ENCODE peak calls at places on chromosome 2, in nine cellular contexts. One of them, this sample, is unnamed.

GRCh38 chr2:117983040-117983439 is 30.8 kb downstream of the CCDC93 start:
- DNase-seq in HEK293T: no peak
- DNase-seq in activated CD4-positive, alpha-beta T cell treated with anti-CD3 and anti-CD28 coated beads, Interleukin-2, amount 50 U/mL, for 24 hours: no peak
- DNase-seq in retina: no peak
- DNase-seq in NAMALWA: no peak
- DNase-seq in NCI-H1105: no peak
- DNase-seq in NCI-H345: no peak
- DNase-seq in foreskin fibroblast: no peak
- DNase-seq in psoas muscle: no peak
- DNase-seq in this sample: no peak

GRCh38 chr2:47918043-47918442 is 11.7 kb upstream of the FBXO11 start:
- DNase-seq in foreskin fibroblast: no peak
- DNase-seq in NCI-H1105: no peak
- DNase-seq in NAMALWA: no peak
- DNase-seq in HEK293T: no peak
- DNase-seq in activated CD4-positive, alpha-beta T cell treated with anti-CD3 and anti-CD28 coated beads, Interleukin-2, amount 50 U/mL, for 24 hours: no peak
- DNase-seq in psoas muscle: no peak
- DNase-seq in retina: no peak
- DNase-seq in NCI-H345: no peak
- DNase-seq in this sample: no peak

GRCh38 chr2:232116839-232117238 is 155.3 kb downstream of the DIS3L2 start:
- DNase-seq in retina: no peak
- DNase-seq in HEK293T: no peak
- DNase-seq in activated CD4-positive, alpha-beta T cell treated with anti-CD3 and anti-CD28 coated beads, Interleukin-2, amount 50 U/mL, for 24 hours: no peak
- DNase-seq in NAMALWA: no peak
- DNase-seq in NCI-H1105: no peak
- DNase-seq in psoas muscle: no peak
- DNase-seq in foreskin fibroblast: no peak
- DNase-seq in NCI-H345: no peak
- DNase-seq in this sample: no peak

GRCh38 chr2:217877866-217878265 is 124.9 kb downstream of the TNS1 start:
- DNase-seq in retina: no peak
- DNase-seq in NCI-H345: no peak
- DNase-seq in NCI-H1105: no peak
- DNase-seq in psoas muscle: no peak
- DNase-seq in foreskin fibroblast: no peak
- DNase-seq in activated CD4-positive, alpha-beta T cell treated with anti-CD3 and anti-CD28 coated beads, Interleukin-2, amount 50 U/mL, for 24 hours: no peak
- DNase-seq in NAMALWA: no peak
- DNase-seq in HEK293T: no peak
- DNase-seq in this sample: no peak

GRCh38 chr2:47904903-47905453 is 1.3 kb downstream of the FBXO11 start:
- DNase-seq in NCI-H1105: no peak
- DNase-seq in retina: no peak
- DNase-seq in foreskin fibroblast: no peak
- DNase-seq in HEK293T: no peak
- DNase-seq in activated CD4-positive, alpha-beta T cell treated with anti-CD3 and anti-CD28 coated beads, Interleukin-2, amount 50 U/mL, for 24 hours: no peak
- DNase-seq in psoas muscle: peak; percentile 66
- DNase-seq in NAMALWA: peak; percentile 56
- DNase-seq in NCI-H345: no peak
- DNase-seq in this sample: peak; percentile 75

GRCh38 chr2:225462945-225463344 is 63.4 kb downstream of the NYAP2 start:
- DNase-seq in HEK293T: no peak
- DNase-seq in NCI-H1105: no peak
- DNase-seq in psoas muscle: no peak
- DNase-seq in NCI-H345: no peak
- DNase-seq in NAMALWA: peak; percentile 4
- DNase-seq in activated CD4-positive, alpha-beta T cell treated with anti-CD3 and anti-CD28 coated beads, Interleukin-2, amount 50 U/mL, for 24 hours: no peak
- DNase-seq in retina: no peak
- DNase-seq in foreskin fibroblast: no peak
- DNase-seq in this sample: no peak

GRCh38 chr2:174617713-174618112 is 20.1 kb upstream of the WIPF1 start:
- DNase-seq in NCI-H1105: no peak
- DNase-seq in foreskin fibroblast: no peak
- DNase-seq in NCI-H345: no peak
- DNase-seq in HEK293T: no peak
- DNase-seq in activated CD4-positive, alpha-beta T cell treated with anti-CD3 and anti-CD28 coated beads, Interleukin-2, amount 50 U/mL, for 24 hours: no peak
- DNase-seq in retina: no peak
- DNase-seq in psoas muscle: no peak
- DNase-seq in NAMALWA: no peak
- DNase-seq in this sample: no peak

GRCh38 chr2:54595999-54596903 is 127.2 kb upstream of the EML6 start:
- DNase-seq in NCI-H345: no peak
- DNase-seq in NCI-H1105: no peak
- DNase-seq in retina: no peak
- DNase-seq in psoas muscle: peak; percentile 71
- DNase-seq in activated CD4-positive, alpha-beta T cell treated with anti-CD3 and anti-CD28 coated beads, Interleukin-2, amount 50 U/mL, for 24 hours: no peak
- DNase-seq in foreskin fibroblast: no peak
- DNase-seq in NAMALWA: no peak
- DNase-seq in HEK293T: no peak
- DNase-seq in this sample: no peak

GRCh38 chr2:72130671-72131360 is 16.8 kb downstream of the CYP26B1 start:
- DNase-seq in foreskin fibroblast: no peak
- DNase-seq in NCI-H1105: no peak
- DNase-seq in HEK293T: no peak
- DNase-seq in activated CD4-positive, alpha-beta T cell treated with anti-CD3 and anti-CD28 coated beads, Interleukin-2, amount 50 U/mL, for 24 hours: no peak
- DNase-seq in NCI-H345: no peak
- DNase-seq in NAMALWA: no peak
- DNase-seq in retina: no peak
- DNase-seq in psoas muscle: no peak
- DNase-seq in this sample: peak; percentile 41

GRCh38 chr2:68805025-68805424 is 66.2 kb downstream of the BMP10 start:
- DNase-seq in NCI-H345: no peak
- DNase-seq in HEK293T: no peak
- DNase-seq in retina: no peak
- DNase-seq in NAMALWA: no peak
- DNase-seq in foreskin fibroblast: no peak
- DNase-seq in psoas muscle: no peak
- DNase-seq in activated CD4-positive, alpha-beta T cell treated with anti-CD3 and anti-CD28 coated beads, Interleukin-2, amount 50 U/mL, for 24 hours: no peak
- DNase-seq in NCI-H1105: no peak
- DNase-seq in this sample: no peak

GRCh38 chr2:205198130-205198505 is 484.2 kb upstream of the NRP2 start:
- DNase-seq in retina: no peak
- DNase-seq in NCI-H1105: peak; percentile 6
- DNase-seq in NCI-H345: no peak
- DNase-seq in NAMALWA: no peak
- DNase-seq in psoas muscle: no peak
- DNase-seq in HEK293T: no peak
- DNase-seq in activated CD4-positive, alpha-beta T cell treated with anti-CD3 and anti-CD28 coated beads, Interleukin-2, amount 50 U/mL, for 24 hours: no peak
- DNase-seq in foreskin fibroblast: peak; percentile 89
- DNase-seq in this sample: peak; percentile 38

GRCh38 chr2:10992023-10992791 is 80.5 kb downstream of the KCNF1 start:
- DNase-seq in foreskin fibroblast: no peak
- DNase-seq in psoas muscle: no peak
- DNase-seq in activated CD4-positive, alpha-beta T cell treated with anti-CD3 and anti-CD28 coated beads, Interleukin-2, amount 50 U/mL, for 24 hours: no peak
- DNase-seq in NCI-H1105: no peak
- DNase-seq in NCI-H345: no peak
- DNase-seq in retina: no peak
- DNase-seq in NAMALWA: no peak
- DNase-seq in HEK293T: no peak
- DNase-seq in this sample: no peak